ENCODE peak calls at places on chromosomes 4 and X, in eight cellular contexts. H is OCI-LY7, M is heart left ventricle, K is breast epithelium, X is testis, A is tibial artery, V is mesendoderm, W is left ventricle myocardium inferior. L is an unnamed sample.

GRCh38 chr4:99921174-99921573 is 25.2 kb downstream of the DNAJB14 start:
- DNase-seq in H (no peak), M (no peak), K (no peak), X (no peak), A (no peak), V (no peak), W (no peak), L (no peak)

GRCh38 chrX:118652717-118653116 is 74.7 kb upstream of the IL13RA1 start:
- DNase-seq in H (no peak), M (no peak), K (no peak), X (no peak), A (no peak), V (no peak), W (no peak), L (no peak)

GRCh38 chrX:130916636-130917422 is 13.8 kb upstream of the ENOX2 start:
- DNase-seq in H (peak), M (peak), K (no peak), X (peak), A (peak), V (peak), W (peak), L (peak)

GRCh38 chr4:162163892-162164759 is at the start of gene FSTL5:
- DNase-seq in H (no peak), M (peak), K (peak), X (peak), A (peak), V (peak), W (peak), L (peak)

GRCh38 chrX:21153503-21153902 is 220.7 kb upstream of the CNKSR2 start:
- DNase-seq in H (no peak), M (peak), K (peak), X (peak), A (no peak), V (peak), W (peak), L (no peak)

GRCh38 chrX:79270401-79270800 is 96.7 kb downstream of the ITM2A start:
- DNase-seq in H (peak), M (peak), K (no peak), X (peak), A (peak), V (peak), W (peak), L (no peak)

GRCh38 chr4:19051751-19052296 is 1030.3 kb upstream of the LCORL start:
- DNase-seq in H (no peak), M (no peak), K (no peak), X (no peak), A (no peak), V (peak), W (no peak), L (no peak)

GRCh38 chr4:184934184-184934583 is 84.1 kb upstream of the HELT start:
- DNase-seq in H (no peak), M (no peak), K (no peak), X (no peak), A (no peak), V (no peak), W (no peak), L (no peak)

GRCh38 chr4:149531861-149532260 is 283.8 kb downstream of the IQCM start:
- DNase-seq in H (no peak), M (no peak), K (no peak), X (no peak), A (no peak), V (peak), W (no peak), L (peak)

GRCh38 chr4:4455199-4455865 is 68.4 kb downstream of the NSG1 start:
- DNase-seq in H (peak), M (no peak), K (no peak), X (no peak), A (no peak), V (no peak), W (no peak), L (no peak)

GRCh38 chrX:15142084-15142715 is 127.7 kb downstream of the ASB9 start:
- DNase-seq in H (no peak), M (no peak), K (no peak), X (no peak), A (no peak), V (peak), W (no peak), L (no peak)

GRCh38 chr4:177489847-177490246 is 47.6 kb upstream of the AGA start:
- DNase-seq in H (no peak), M (no peak), K (no peak), X (no peak), A (no peak), V (no peak), W (no peak), L (no peak)

GRCh38 chrX:149631293-149632165 is at the start of gene TMEM185A:
- DNase-seq in H (peak), M (peak), K (peak), X (peak), A (peak), V (peak), W (peak), L (peak)

GRCh38 chr4:119034276-119035008 is 101.2 kb upstream of the MYOZ2 start:
- DNase-seq in H (no peak), M (no peak), K (no peak), X (no peak), A (no peak), V (peak), W (no peak), L (no peak)

GRCh38 chr4:119037709-119038463 is 97.7 kb upstream of the MYOZ2 start:
- DNase-seq in H (no peak), M (no peak), K (no peak), X (no peak), A (no peak), V (no peak), W (no peak), L (no peak)

GRCh38 chr4:119038465-119038864 is 97.2 kb upstream of the MYOZ2 start:
- DNase-seq in H (no peak), M (no peak), K (no peak), X (no peak), A (no peak), V (no peak), W (no peak), L (no peak)

GRCh38 chr4:119039160-119039559 is 96.5 kb upstream of the MYOZ2 start:
- DNase-seq in H (no peak), M (no peak), K (no peak), X (no peak), A (no peak), V (no peak), W (no peak), L (no peak)

GRCh38 chr4:119035941-119036737 is 99.5 kb upstream of the MYOZ2 start:
- DNase-seq in H (no peak), M (no peak), K (no peak), X (no peak), A (no peak), V (no peak), W (no peak), L (no peak)
- H3K27ac ChIP-seq in H (no peak), M (peak), K (peak), X (no peak), A (peak), V (no peak), W (peak), L (no peak)

DNA sequence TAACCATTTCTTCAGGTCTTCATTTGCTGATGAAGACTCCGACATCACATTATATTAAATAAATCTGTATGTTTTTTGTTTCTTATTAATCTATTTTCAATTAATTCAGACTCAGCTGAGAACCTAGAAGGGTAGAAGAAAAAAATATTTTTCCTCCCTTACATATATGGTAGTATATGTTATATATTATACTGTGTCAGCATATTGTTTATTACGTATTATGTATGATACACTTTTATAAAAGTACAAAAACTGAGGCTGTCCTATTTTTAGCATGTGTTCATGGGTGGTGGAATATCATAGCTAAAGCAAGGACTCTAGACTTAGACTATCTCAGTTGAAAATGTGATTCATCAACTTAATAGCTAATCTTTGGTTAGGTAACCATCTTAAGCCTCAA is 149.3 kb downstream of the CENPC start:
- DNase-seq in H (no peak), M (no peak), K (no peak), X (no peak), A (no peak), V (no peak), W (no peak), L (no peak)
- H3K4me3 ChIP-seq in H (no peak), M (no peak), K (no peak), X (no peak), A (no peak), V (no peak), W (no peak), L (no peak)

GRCh38 chr4:101355767-101356702 is 8.7 kb upstream of the PPP3CA start:
- DNase-seq in H (no peak), M (no peak), K (no peak), X (no peak), A (no peak), V (no peak), W (no peak), L (no peak)

GRCh38 chr4:101349346-101350064 is 2.2 kb upstream of the PPP3CA start:
- DNase-seq in H (no peak), M (peak), K (peak), X (peak), A (peak), V (no peak), W (peak), L (no peak)

GRCh38 chr4:101356928-101357327 is 9.6 kb upstream of the PPP3CA start:
- DNase-seq in H (no peak), M (no peak), K (no peak), X (no peak), A (no peak), V (peak), W (no peak), L (no peak)

GRCh38 chr4:101357751-101358150 is 10.4 kb upstream of the PPP3CA start:
- DNase-seq in H (no peak), M (no peak), K (no peak), X (no peak), A (no peak), V (peak), W (no peak), L (no peak)

GRCh38 chr4:101355246-101355645 is 7.9 kb upstream of the PPP3CA start:
- DNase-seq in H (peak), M (no peak), K (no peak), X (no peak), A (no peak), V (no peak), W (no peak), L (no peak)
- H3K27ac ChIP-seq in H (peak), M (no peak), K (no peak), X (no peak), A (no peak), V (no peak), W (no peak), L (no peak)

DNA sequence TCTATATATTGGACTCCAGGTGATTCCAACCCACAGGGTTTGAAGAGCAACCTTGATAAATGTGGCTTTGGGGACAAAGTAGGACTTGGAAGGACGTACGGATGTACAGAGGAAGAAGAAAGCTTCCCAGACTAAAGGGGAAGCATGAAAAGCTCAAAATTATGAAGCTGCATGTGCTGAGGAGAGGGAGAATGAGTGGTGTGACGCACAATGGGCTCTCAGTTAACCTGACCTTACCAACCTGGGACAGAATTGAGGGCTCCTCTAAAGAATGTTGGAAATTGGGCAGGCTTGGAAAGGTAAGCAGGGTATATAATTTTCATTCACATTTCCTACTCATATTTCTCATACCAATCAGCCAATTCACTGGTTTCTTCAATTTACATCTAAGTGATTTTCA is 10.5 kb upstream of the TIGD2 start:
- DNase-seq in H (no peak), M (no peak), K (no peak), X (no peak), A (no peak), V (no peak), W (no peak), L (no peak)
- H3K4me3 ChIP-seq in H (no peak), M (no peak), K (no peak), X (no peak), A (no peak), V (no peak), W (no peak), L (no peak)

DNA sequence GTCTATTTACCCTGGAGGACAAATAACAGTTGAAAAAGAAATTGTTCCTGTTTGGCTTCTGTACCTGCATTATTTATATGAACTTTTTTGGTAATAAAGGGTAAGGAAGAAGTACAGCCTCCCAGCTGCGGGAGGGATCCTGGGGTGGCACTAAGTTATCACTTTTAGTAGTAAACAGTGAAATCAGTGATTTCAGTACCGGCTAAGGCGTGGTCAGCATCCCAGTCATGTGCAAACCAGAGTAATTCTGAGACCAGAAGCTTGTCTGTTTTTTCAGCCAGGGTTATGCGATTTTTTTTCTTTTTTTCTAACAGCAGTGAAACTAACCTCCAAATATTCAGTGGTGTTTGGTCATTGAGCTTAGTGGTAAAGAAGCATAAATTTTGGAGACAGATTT is 3.3 kb downstream of the EGF start:
- DNase-seq in H (no peak), M (no peak), K (no peak), X (no peak), A (no peak), V (no peak), W (no peak), L (no peak)
- H3K27ac ChIP-seq in H (no peak), M (no peak), K (no peak), X (no peak), A (no peak), V (no peak), W (no peak), L (no peak)

DNA sequence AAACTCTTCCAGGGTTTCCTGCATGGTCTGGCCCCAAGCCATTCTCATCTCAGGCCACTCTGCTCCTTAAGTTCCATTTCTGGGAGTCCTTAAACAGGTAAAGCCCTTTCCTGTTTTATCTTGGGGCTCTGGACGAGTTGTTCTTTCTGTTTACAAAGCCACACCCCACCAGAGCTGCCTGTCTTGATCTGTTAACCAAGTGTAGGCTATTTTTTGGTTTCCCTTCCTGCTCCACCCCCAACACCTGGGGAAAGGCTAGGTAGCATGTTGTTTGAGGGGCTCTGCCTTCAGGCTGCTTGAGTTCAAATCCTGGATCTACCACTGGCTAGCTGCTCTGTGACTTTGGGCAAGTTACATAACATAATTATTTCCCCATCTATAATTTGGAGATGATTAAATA is 40.0 kb downstream of the ERVMER34-1 start:
- DNase-seq in H (peak), M (no peak), K (no peak), X (no peak), A (no peak), V (no peak), W (no peak), L (no peak)
- H3K4me3 ChIP-seq in H (peak), M (no peak), K (no peak), X (peak), A (no peak), V (no peak), W (no peak), L (no peak)

GRCh38 chrX:2243913-2244460 is 256.8 kb downstream of the DHRSX start:
- DNase-seq in H (no peak), M (no peak), K (no peak), X (no peak), A (no peak), V (no peak), W (no peak), L (no peak)

GRCh38 chrX:2242980-2243379 is 257.8 kb downstream of the DHRSX start:
- DNase-seq in H (no peak), M (no peak), K (no peak), X (no peak), A (no peak), V (no peak), W (no peak), L (no peak)

GRCh38 chrX:2237976-2238375 is 262.8 kb downstream of the DHRSX start:
- DNase-seq in H (no peak), M (no peak), K (no peak), X (no peak), A (no peak), V (no peak), W (no peak), L (no peak)

DNA sequence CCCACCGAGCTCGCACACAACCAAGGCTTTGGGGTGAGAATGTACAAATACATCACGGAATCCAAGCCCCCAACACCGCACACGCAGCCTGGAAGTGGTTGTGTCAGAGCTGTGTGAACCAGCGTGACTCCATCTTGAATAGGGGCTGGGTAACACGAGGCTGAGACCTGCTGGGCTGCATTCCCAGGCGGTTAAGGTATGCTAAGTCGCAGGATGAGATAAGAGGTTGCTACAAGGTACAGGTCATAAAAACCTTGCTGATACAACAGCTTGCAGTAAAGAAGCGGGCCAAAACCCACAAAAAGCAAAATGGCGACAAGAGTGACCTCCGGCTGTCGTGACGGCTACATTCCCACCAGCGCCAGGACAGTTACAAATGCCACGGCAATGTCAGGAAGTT is 258.4 kb downstream of the DHRSX start:
- DNase-seq in H (no peak), M (no peak), K (no peak), X (no peak), A (no peak), V (peak), W (no peak), L (no peak)
- H3K27ac ChIP-seq in H (no peak), M (no peak), K (no peak), X (no peak), A (no peak), V (no peak), W (no peak), L (no peak)

DNA sequence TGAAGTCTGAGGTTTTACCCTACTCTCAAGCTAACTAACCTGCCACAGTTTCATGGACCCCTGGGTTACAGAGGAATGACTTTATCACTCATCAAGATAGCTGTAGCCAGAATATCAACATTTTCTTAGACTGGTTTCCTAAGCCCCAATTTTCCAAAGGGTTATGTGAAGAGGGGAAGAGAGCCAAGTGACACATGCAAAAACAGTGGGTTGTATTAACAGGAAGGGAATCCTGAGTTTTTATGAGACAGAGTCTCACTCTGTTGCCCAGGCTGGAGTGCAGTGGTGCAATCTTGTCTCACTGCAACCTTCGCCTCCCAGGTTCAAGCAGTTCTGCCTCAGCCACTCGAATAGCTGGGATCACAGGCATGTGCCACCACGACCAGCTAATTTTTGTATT is 5.4 kb downstream of the AFF1 start:
- DNase-seq in H (no peak), M (no peak), K (no peak), X (no peak), A (no peak), V (no peak), W (no peak), L (no peak)
- H3K4me3 ChIP-seq in H (peak), M (no peak), K (no peak), X (no peak), A (no peak), V (no peak), W (no peak), L (no peak)

DNA sequence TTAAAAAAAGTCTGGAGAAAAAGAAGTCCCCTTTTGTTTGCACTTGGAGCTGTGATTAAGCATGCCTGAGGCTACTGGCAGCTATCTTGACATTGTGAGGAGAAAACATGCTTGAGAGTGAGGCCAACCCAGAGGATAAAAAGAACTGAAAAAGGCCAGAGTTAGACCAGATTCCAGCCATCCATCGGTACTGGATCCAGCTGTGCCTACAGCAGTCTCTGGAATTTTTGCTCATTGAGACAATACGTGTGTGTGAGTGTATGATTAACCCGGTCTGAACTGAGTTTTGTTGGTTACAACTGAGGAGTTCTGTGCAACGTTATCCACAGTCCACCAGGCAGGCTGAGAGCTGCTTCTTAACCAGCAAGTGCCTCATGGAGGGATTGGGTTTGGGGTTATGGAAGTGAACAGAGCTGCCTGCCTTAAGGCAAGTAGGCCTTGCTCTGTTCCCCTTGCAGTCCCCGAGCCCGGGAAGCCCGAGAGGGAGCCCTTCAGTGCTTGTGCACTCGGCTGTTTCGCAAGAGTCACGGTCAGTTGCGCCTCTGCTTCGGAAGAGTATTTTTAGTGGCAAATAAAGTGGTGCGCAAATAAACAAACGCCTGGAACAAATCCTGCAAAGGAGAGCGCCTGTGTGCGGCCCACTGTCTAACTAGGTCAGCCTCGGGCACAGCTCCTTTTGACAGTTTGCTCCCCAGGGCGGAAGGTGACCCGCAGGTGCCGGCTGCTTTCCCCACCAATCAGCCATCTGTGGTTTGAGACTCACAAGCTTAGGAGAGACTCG is 57.1 kb downstream of the LGI2 start:
- DNase-seq in H (no peak), M (peak), K (peak), X (peak), A (peak), V (no peak), W (peak), L (no peak)
- H3K27ac ChIP-seq in H (no peak), M (no peak), K (peak), X (no peak), A (no peak), V (no peak), W (no peak), L (no peak)